ENCODE peak calls at places on chromosomes 2 and 18, in five cellular contexts. V is Caco-2; E is CD4-positive, alpha-beta memory T cell; X is pancreas; T is esophagus squamous epithelium. Y is an unnamed sample. For H3K27me3 and H3K4me1, the result is how much of the 10 kb centered on the place peaks cover.

GRCh38 chr2:237896941-237897340 is 37.5 kb downstream of the RAMP1 start:
- DNase-seq in X (no peak), V (no peak), E (no peak), T (no peak), Y (no peak)

GRCh38 chr2:127568128-127568527 is 32.6 kb downstream of the MYO7B start:
- DNase-seq in X (no peak), T (no peak), E (no peak), V (no peak), Y (no peak)

GRCh38 chr2:105038383-105039061 is 653 bp downstream of the MRPS9 start:
- DNase-seq in T (no peak), E (peak), X (no peak), V (peak), Y (no peak)

GRCh38 chr2:15700610-15701325 is 109.1 kb downstream of the DDX1 start:
- DNase-seq in E (no peak), V (no peak), X (no peak), T (no peak), Y (no peak)

GRCh38 chr2:14872779-14873325 is 240.3 kb downstream of the LRATD1 start:
- DNase-seq in V (no peak), T (no peak), X (no peak), E (no peak), Y (no peak)

GRCh38 chr18:44537521-44537920 is 143.2 kb upstream of the SETBP1 start:
- DNase-seq in V (no peak), T (no peak), X (no peak), E (no peak), Y (no peak)

GRCh38 chr2:191666733-191667132 is 11.2 kb upstream of the NABP1 start:
- DNase-seq in X (no peak), E (no peak), T (no peak), V (no peak), Y (no peak)

GRCh38 chr2:158391876-158392275 is 64.7 kb downstream of the CCDC148 start:
- DNase-seq in X (no peak), T (no peak), E (no peak), V (no peak), Y (no peak)

GRCh38 chr18:74510770-74511095 is 14.6 kb downstream of the CNDP2 start:
- DNase-seq in X (no peak), T (no peak), E (no peak), V (no peak), Y (no peak)

GRCh38 chr2:67309281-67309680 is 87.9 kb upstream of the ETAA1 start:
- DNase-seq in X (no peak), V (peak), E (no peak), T (no peak), Y (no peak)

GRCh38 chr2:53252115-53252514 is 515.5 kb upstream of the CHAC2 start:
- DNase-seq in V (no peak), E (no peak), X (no peak), T (no peak), Y (no peak)

GRCh38 chr18:24862225-24862893 is 401.9 kb downstream of the HRH4 start:
- DNase-seq in X (no peak), E (no peak), V (no peak), T (no peak), Y (no peak)

GRCh38 chr18:46756559-46757201 is at the start of gene ST8SIA5:
- DNase-seq in E (no peak), T (no peak), X (no peak), V (no peak), Y (no peak)

GRCh38 chr2:127525692-127526141 is 572 bp downstream of the IWS1 start:
- DNase-seq in V (peak), X (no peak), E (peak), T (no peak), Y (no peak)

GRCh38 chr2:130374587-130375290 is 18.9 kb downstream of the PTPN18 start:
- DNase-seq in X (no peak), T (no peak), V (no peak), E (no peak), Y (no peak)

GRCh38 chr2:119721462-119721861 is 38.3 kb upstream of the PTPN4 start:
- DNase-seq in X (no peak), T (no peak), E (no peak), V (no peak), Y (no peak)

GRCh38 chr2:197168705-197169104 is 141.9 kb downstream of the ANKRD44 start:
- DNase-seq in T (peak), X (peak), V (peak), E (peak), Y (peak)

GRCh38 chr18:27415495-27415894 is 230.4 kb upstream of the CHST9 start:
- DNase-seq in T (no peak), V (no peak), X (no peak), E (no peak), Y (no peak)

GRCh38 chr2:46947841-46948240 is 32.2 kb upstream of the MCFD2 start:
- DNase-seq in E (no peak), X (no peak), V (no peak), T (no peak), Y (no peak)

GRCh38 chr2:64852771-64853241 is 136.4 kb upstream of the SLC1A4 start:
- DNase-seq in T (no peak), V (no peak), E (no peak), X (no peak), Y (no peak)

GRCh38 chr18:61546598-61546997 is 213.4 kb downstream of the CDH20 start:
- DNase-seq in V (no peak), E (no peak), T (no peak), X (no peak), Y (no peak)

GRCh38 chr2:40178971-40179370 is 272.9 kb downstream of the SLC8A1 start:
- DNase-seq in E (no peak), X (no peak), V (no peak), T (no peak), Y (no peak)

GRCh38 chr2:73728043-73728442 is 9.1 kb downstream of the TPRKB start:
- DNase-seq in T (no peak), X (no peak), E (no peak), V (no peak), Y (no peak)

GRCh38 chr2:202249864-202250263 is 11.5 kb upstream of the SUMO1 start:
- DNase-seq in X (no peak), T (no peak), E (no peak), V (no peak), Y (no peak)

GRCh38 chr2:85551698-85552678 is 9.3 kb downstream of the GGCX start:
- DNase-seq in T (no peak), E (peak), V (peak), X (peak), Y (peak)

DNA sequence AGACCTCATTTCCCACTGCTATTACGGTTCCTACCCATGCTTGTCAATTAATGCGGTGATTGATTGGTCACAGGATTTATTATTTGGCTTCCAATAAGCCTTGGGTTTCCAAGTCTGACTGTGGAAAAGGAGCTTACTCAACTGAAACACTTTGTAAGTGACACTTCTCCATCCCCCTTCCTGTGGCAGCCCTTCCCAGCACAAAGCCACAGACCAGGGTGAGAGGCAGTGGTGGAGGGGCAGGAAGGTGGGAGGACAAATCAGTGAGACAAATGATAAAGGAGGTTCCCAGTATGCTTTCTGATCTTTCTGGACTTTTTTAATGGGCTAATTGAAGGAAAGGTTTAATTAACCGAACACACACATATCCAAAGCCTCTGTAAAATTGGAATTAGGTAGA is 26.8 kb upstream of the CTLA4 start:
- DNase-seq in E (no peak), V (no peak), X (no peak), T (no peak), Y (no peak)
- H3K27me3 ChIP-seq in E (under half), V (under half), X (under half), T (under half), Y (under half)

GRCh38 chr2:231666171-231667095 is 41.9 kb upstream of the PTMA start:
- DNase-seq in V (peak), E (no peak), X (peak), T (peak), Y (no peak)
- H3K4me3 ChIP-seq in V (peak), E (no peak), X (peak), T (peak), Y (no peak)

GRCh38 chr18:56112013-56112749 is 524.2 kb upstream of the TCF4 start:
- DNase-seq in T (no peak), X (no peak), E (no peak), V (no peak), Y (no peak)

GRCh38 chr18:56118422-56118821 is 520.0 kb downstream of the TXNL1 start:
- DNase-seq in V (no peak), T (no peak), E (no peak), X (no peak), Y (no peak)

GRCh38 chr18:56120781-56121180 is 517.6 kb downstream of the TXNL1 start:
- DNase-seq in E (no peak), V (no peak), X (no peak), T (no peak), Y (no peak)

GRCh38 chr18:56112984-56113383 is 525.0 kb upstream of the TCF4 start:
- DNase-seq in V (no peak), T (no peak), X (no peak), E (no peak), Y (no peak)

GRCh38 chr18:56115072-56116038 is 523.0 kb downstream of the TXNL1 start:
- DNase-seq in T (no peak), E (no peak), X (no peak), V (no peak), Y (no peak)
- H3K4me1 ChIP-seq in T (under half), E (under half), X (under half), V (under half), Y (under half)

DNA sequence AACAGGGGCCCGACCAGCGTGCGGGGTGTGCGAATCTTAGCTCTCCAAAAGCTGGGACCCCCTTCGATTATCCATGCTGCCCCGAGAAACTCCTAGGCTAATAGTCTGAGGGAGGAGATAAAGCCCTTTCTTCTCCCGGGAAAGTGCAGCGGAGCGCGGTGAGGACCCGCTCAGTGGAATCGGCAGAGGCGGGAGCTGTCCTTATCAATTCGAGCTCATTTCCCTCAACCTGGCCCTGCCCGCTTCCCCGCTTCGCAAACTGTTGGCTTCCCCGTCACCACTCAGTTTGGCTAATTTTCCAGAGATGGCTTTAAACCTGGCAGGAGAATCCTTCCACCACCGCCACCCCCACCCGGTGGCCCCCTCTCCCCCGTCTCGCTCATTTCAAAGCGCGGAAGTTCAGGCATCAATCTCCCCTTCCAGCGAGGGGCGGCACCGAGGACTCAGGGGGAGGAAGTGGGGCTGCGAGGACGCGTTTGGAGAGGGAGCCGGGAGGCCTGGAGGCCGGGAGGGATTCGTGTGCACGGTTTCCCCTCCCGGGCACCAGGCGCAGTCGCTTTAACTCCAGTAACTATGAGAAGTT is 1.6 kb downstream of the KLHL14 start:
- DNase-seq in E (no peak), V (no peak), X (peak), T (no peak), Y (no peak)
- H3K27me3 ChIP-seq in E (under half), V (under half), X (under half), T (half or more), Y (under half)

GRCh38 chr2:241860184-241861078 is 1.7 kb upstream of the PDCD1 start:
- DNase-seq in T (no peak), V (no peak), X (no peak), E (no peak), Y (no peak)
- H3K4me3 ChIP-seq in T (peak), V (no peak), X (no peak), E (no peak), Y (peak)

GRCh38 chr18:48786621-48787522 is 163.9 kb downstream of the SMAD7 start:
- DNase-seq in V (no peak), X (no peak), T (no peak), E (no peak), Y (no peak)

GRCh38 chr18:48783616-48784520 is 166.9 kb downstream of the SMAD7 start:
- DNase-seq in E (no peak), X (no peak), V (no peak), T (no peak), Y (no peak)

GRCh38 chr18:48784654-48785053 is 166.1 kb downstream of the SMAD7 start:
- DNase-seq in V (no peak), T (no peak), X (no peak), E (no peak), Y (no peak)

GRCh38 chr18:48785686-48786470 is 164.9 kb downstream of the SMAD7 start:
- DNase-seq in X (no peak), T (no peak), V (no peak), E (no peak), Y (no peak)

DNA sequence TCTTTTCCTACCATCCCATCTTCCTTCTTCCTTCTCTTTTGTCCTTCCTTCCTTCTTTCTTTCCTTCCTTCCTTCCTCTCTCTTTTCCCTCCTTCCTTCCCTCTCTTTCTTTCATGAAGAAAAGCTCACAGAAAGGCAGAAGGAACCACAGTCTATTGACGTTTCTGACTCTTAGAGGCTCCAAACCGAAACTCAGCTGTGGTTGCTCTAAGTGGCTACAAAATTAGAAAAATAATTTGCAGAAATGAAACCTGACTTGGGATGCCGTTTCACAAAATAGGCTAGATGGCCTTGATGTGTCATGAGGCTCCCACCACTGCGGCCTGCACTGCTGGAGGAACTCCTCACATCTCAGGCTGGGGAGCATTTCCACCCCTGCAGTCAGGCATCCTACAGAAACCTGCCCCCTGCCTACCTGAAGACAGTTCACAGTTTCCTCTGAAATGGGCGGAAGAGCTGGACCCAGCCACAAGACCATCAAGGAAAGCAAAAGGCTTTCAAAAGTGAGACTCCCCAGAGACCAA is 165.6 kb downstream of the SMAD7 start:
- DNase-seq in X (no peak), T (no peak), E (no peak), V (no peak), Y (no peak)
- H3K4me1 ChIP-seq in X (under half), T (under half), E (under half), V (under half), Y (under half)

DNA sequence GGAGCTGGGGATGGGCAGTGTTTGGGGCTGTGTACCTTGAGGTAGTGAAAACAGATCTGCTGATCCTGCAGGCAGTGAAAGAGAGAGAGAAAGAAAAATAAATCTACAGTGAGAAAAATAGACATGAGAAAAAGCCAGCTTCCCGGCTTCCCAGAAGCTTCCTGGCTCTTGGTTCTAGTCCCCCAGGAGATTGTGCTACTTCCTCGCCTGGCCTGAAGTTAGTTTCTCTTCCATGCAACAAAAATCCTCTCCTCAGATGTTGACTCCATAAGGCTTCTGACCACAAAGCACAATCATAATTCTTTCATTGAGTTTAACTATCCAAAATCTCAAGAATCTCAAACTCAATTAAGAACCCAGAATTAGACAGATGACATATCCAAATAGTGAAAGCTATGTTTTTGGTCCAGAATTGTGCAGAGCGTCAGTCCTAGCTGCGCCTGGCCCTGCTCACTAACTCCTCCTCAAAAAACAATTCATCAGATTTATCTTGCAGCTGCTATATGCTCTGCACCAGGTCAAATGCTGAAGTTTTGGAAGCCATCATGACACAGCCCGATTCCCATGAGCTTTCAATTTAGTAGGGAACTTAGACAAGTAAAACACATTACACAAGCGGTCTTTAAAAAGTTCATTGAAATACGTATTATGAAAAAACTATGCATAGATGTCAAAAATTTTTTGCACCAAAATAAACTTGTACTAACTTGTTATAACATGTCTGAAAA is 20.1 kb upstream of the NAB1 start:
- DNase-seq in V (no peak), T (no peak), E (no peak), X (no peak), Y (no peak)
- H3K27me3 ChIP-seq in V (under half), T (under half), E (under half), X (under half), Y (under half)

DNA sequence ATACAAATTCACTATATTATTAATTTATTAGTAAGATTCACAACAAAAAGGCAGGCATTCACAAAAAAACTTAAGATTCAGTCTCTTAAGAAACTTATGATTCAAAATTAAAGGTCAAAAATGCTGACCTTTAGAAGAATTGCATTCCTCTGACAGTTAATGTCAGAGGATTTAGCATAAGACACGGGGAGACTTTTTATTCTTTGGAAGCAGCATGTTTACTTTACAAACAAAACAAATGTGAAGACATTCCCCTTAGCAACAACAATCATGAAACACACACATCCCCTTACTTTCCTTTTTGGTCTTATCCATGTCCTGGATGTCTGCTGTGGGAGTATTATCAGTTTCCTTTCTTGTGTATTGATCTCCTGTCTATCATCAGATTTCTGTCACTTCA is 117.1 kb downstream of the RAD51AP2 start:
- DNase-seq in T (no peak), E (no peak), V (no peak), X (no peak), Y (no peak)
- H3K4me3 ChIP-seq in T (no peak), E (no peak), V (no peak), X (no peak), Y (no peak)

DNA sequence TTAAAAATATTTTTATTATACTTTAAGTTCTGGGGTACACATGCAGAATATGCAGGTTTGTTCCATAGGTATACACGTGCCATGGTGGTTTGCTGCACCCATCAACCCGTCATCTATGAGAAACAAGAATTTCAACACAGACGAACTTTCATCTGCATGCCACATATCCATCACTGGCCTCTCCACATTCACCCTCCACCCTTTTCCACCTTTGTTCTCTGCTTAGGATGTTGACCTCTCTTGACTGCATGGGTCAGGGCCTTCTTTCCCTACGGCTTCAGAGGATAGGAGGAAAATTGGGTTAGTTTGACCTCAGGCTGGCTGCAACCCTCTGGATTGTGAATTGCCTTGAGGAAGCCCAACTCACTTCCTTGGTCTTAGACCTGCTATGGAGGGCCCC is 260.9 kb downstream of the MREG start:
- DNase-seq in E (no peak), V (no peak), T (no peak), X (no peak), Y (no peak)
- H3K4me1 ChIP-seq in E (under half), V (under half), T (under half), X (under half), Y (under half)

Y was measured in effector memory CD4-positive, alpha-beta T cell.